ENCODE peak calls at places on chromosome 15, in seven cellular contexts. R is H1, N is IMR-90, B is A549, I is K562, Z is GM12878, P is HepG2. U is an unnamed sample.

GRCh38 chr15:69014454-69014853 is at the start of gene NOX5:
- DNase-seq in R (peak; percentile 27), N (peak; percentile 41), B (peak; percentile 46), I (peak; percentile 25), Z (no peak), P (no peak), U (no peak)

GRCh38 chr15:66284276-66284675 is 9.1 kb upstream of the DIS3L start:
- DNase-seq in R (no peak), N (no peak), B (no peak), I (no peak), Z (no peak), P (no peak), U (peak; percentile 20)

GRCh38 chr15:31221936-31222515 is 104.6 kb upstream of the KLF13 start:
- DNase-seq in R (no peak), N (no peak), B (peak; percentile 25), I (no peak), Z (no peak), P (no peak), U (no peak)

GRCh38 chr15:48393650-48394049 is 62.4 kb downstream of the DUT start:
- DNase-seq in R (no peak), N (peak; percentile 80), B (no peak), I (no peak), Z (no peak), P (no peak), U (no peak)

GRCh38 chr15:80182611-80183210 is 29.9 kb downstream of the FAH start:
- DNase-seq in R (no peak), N (peak; percentile 89), B (no peak), I (no peak), Z (no peak), P (no peak), U (no peak)

GRCh38 chr15:58522391-58522790 is 90.6 kb downstream of the LIPC start:
- DNase-seq in R (no peak), N (no peak), B (no peak), I (no peak), Z (no peak), P (no peak), U (no peak)

GRCh38 chr15:98174286-98174685 is 213.8 kb downstream of the ARRDC4 start:
- DNase-seq in R (peak; percentile 44), N (no peak), B (peak; percentile 9), I (no peak), Z (no peak), P (no peak), U (no peak)

GRCh38 chr15:35874260-35874905 is 328.4 kb upstream of the DPH6 start:
- DNase-seq in R (no peak), N (peak; percentile 93), B (peak; percentile 75), I (no peak), Z (no peak), P (no peak), U (no peak)

GRCh38 chr15:23420806-23421575 is 26.1 kb downstream of the GOLGA6L2 start:
- DNase-seq in R (no peak), N (no peak), B (no peak), I (no peak), Z (no peak), P (no peak), U (no peak)

GRCh38 chr15:85771781-85772445 is 22.8 kb downstream of the KLHL25 start:
- DNase-seq in R (no peak), N (peak; percentile 13), B (no peak), I (no peak), Z (no peak), P (no peak), U (no peak)

GRCh38 chr15:70636540-70637165 is 126.7 kb downstream of the UACA start:
- DNase-seq in R (no peak), N (no peak), B (peak; percentile 42), I (no peak), Z (no peak), P (peak; percentile 20), U (peak; percentile 46)

GRCh38 chr15:37122703-37123102 is 22.4 kb upstream of the MEIS2 start:
- DNase-seq in R (no peak), N (no peak), B (no peak), I (no peak), Z (no peak), P (no peak), U (peak; percentile 48)

GRCh38 chr15:28005004-28005527 is 94.0 kb downstream of the OCA2 start:
- DNase-seq in R (no peak), N (no peak), B (no peak), I (no peak), Z (no peak), P (no peak), U (no peak)

GRCh38 chr15:89400121-89400996 is 65.7 kb upstream of the POLG start:
- DNase-seq in R (no peak), N (no peak), B (peak; percentile 30), I (no peak), Z (no peak), P (no peak), U (peak; percentile 85)

GRCh38 chr15:25501828-25502446 is 63.1 kb upstream of the UBE3A start:
- DNase-seq in R (no peak), N (peak; percentile 41), B (peak; percentile 19), I (no peak), Z (no peak), P (peak; percentile 42), U (peak; percentile 20)
- TF ChIP-seq USF2 in R (no peak), N (peak; percentile 31), B (no peak), I (no peak), Z (no peak), P (no peak), U (no peak)

GRCh38 chr15:43928152-43928551 is 101.3 kb downstream of the WDR76 start:
- DNase-seq in R (peak; percentile 64), N (no peak), B (no peak), I (no peak), Z (no peak), P (no peak), U (no peak)
- TF ChIP-seq RFX5 in R (no peak), N (no peak), B (no peak), I (no peak), Z (no peak), P (no peak), U (no peak)

DNA sequence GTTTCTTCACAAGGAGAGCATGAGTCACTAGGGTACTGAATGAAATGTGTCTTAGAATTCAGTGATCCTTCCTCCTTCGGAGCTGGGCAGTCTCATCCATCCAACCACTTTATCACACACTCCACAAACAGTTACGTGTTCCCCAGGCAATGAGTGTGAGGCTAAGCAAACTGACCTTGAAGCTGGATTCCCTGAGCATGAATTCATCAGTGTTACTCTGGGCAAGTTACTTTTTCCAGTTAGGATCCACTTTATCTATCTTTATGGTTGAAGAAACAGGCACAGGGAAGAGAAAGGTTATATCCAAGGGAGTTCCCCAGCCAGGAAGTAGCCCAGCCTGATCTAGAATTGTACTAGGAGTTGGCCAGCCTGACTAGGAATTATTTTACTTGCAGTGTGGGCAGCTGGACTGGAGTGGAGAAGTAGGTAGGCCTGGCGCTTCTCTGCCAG is 17.1 kb upstream of the GCNT3 start:
- DNase-seq in R (no peak), N (peak; percentile 86), B (peak; percentile 98), I (no peak), Z (no peak), P (peak; percentile 84), U (no peak)
- TF ChIP-seq USF2 in R (no peak), N (no peak), B (no peak), I (no peak), Z (no peak), P (no peak), U (no peak)

GRCh38 chr15:77013786-77014136 is 18.8 kb downstream of the PSTPIP1 start:
- DNase-seq in R (no peak), N (no peak), B (no peak), I (no peak), Z (no peak), P (no peak), U (no peak)
- TF ChIP-seq RFX5 in R (no peak), N (no peak), B (no peak), I (no peak), Z (no peak), P (no peak), U (no peak)

DNA sequence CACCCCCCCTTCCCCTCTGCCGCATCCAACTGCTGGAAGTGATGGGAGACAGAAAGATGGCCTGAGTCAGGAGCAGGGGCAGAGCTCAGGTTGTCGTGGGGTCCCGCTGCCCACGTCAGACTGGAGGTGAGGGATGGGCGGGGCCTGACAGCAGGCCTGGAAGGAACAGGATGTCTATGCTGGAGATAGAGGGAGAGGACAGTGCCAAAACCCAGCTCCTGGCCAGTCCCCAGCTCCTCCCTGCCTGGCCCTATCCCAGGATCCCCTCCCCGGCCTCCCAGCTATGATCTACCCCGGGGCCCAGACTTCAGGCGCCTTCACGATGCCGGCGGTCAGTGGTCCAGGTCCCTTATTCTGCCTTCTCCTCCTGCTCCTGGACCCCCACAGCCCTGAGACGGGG is at the start of gene LMAN1L:
- DNase-seq in R (no peak), N (no peak), B (no peak), I (no peak), Z (no peak), P (no peak), U (no peak)
- TF ChIP-seq USF2 in R (no peak), N (no peak), B (no peak), I (no peak), Z (no peak), P (no peak), U (no peak)

DNA sequence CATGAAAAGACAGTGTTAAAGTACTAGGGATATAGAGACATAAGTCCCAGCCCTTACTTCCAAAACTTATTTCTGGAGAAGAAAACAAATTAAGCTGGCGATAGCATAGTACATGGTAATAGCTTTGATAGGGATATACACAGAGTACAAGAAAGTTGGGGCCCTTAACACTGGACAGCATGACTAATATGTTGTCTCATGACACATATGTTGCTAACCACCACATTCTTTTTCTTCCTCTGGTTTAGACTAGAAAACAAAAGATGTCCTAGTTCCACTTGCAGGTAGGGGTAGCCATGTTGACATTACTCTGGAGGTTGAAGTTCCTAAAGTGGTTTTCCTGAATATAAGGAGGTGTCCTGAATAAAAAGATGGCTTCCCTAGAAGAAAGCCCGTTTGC is 75.3 kb downstream of the RFX7 start:
- DNase-seq in R (no peak), N (peak; percentile 35), B (no peak), I (no peak), Z (no peak), P (no peak), U (no peak)
- TF ChIP-seq RFX5 in R (no peak), N (peak; percentile 59), B (peak; percentile 34), I (no peak), Z (peak; percentile 68), P (peak; percentile 67), U (no peak)

DNA sequence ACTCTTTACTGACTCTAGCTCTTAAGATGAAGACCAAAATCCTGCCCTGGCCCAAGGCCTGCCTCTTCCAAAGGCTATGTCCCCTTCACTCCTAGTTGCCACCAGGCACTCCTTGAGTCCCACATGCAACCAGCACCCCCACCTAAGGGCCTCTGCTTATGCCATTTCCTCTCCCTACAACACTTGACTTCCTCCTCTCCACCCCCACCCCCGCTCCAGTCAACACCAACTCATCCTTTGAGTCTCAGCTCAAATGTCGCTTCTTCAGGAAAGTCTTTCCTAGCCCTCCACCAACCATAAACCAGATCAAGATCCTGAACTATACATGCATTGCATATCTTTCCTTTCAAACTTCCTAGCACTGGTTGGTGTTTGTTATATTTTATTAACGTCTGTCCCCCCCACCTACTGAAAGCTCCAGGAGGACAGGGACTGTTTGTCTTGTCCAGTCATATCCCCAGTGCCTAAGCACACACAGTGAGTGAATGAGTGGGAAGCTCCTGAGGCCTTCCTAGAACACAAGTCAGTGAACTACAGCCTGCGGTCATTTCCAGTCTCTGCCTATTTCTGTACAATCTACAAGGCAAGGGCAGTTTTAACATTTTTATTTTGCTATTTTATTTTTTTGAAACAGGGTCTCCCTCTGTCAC is 7.3 kb downstream of the TBC1D2B start:
- DNase-seq in R (no peak), N (no peak), B (no peak), I (no peak), Z (no peak), P (no peak), U (no peak)
- TF ChIP-seq USF2 in R (no peak), N (no peak), B (no peak), I (no peak), Z (no peak), P (no peak), U (no peak)